ENCODE peak calls at places on chromosomes 3 and 15, in four cellular contexts. I is K562, G is A549, Q is HepG2. Z is an unnamed sample.

GRCh38 chr15:40952901-40953712 is at the start of gene CHAC1:
- DNase-seq in I (peak; percentile 94), G (peak; percentile 94), Q (no peak), Z (peak; percentile 81)

GRCh38 chr3:116734243-116734642 is 24.7 kb downstream of the TUSC7 start:
- DNase-seq in I (no peak), G (no peak), Q (no peak), Z (no peak)

GRCh38 chr3:15819576-15819975 is 21.8 kb upstream of the ANKRD28 start:
- DNase-seq in I (no peak), G (no peak), Q (no peak), Z (no peak)

GRCh38 chr15:43469867-43470266 is 23.1 kb downstream of the TP53BP1 start:
- DNase-seq in I (peak; percentile 67), G (no peak), Q (no peak), Z (no peak)

GRCh38 chr3:133856316-133856715 is 39.4 kb downstream of the RAB6B start:
- DNase-seq in I (no peak), G (no peak), Q (no peak), Z (no peak)

GRCh38 chr3:71593106-71593505 is 9.6 kb upstream of the FOXP1 start:
- DNase-seq in I (no peak), G (no peak), Q (no peak), Z (no peak)

GRCh38 chr3:4821331-4821730 is 157.9 kb upstream of the BHLHE40 start:
- DNase-seq in I (no peak), G (peak; percentile 11), Q (peak; percentile 2), Z (no peak)

GRCh38 chr3:147538034-147538433 is 128.9 kb downstream of the ZIC1 start:
- DNase-seq in I (no peak), G (no peak), Q (no peak), Z (no peak)

GRCh38 chr15:40252438-40253178 is 13.7 kb downstream of the PAK6 start:
- DNase-seq in I (no peak), G (no peak), Q (no peak), Z (no peak)

GRCh38 chr3:194042947-194043346 is 93.0 kb upstream of the HES1 start:
- DNase-seq in I (no peak), G (peak; percentile 9), Q (peak; percentile 16), Z (no peak)

GRCh38 chr15:89494941-89495637 is 1.3 kb downstream of the RHCG start:
- DNase-seq in I (peak; percentile 41), G (peak; percentile 62), Q (no peak), Z (no peak)

GRCh38 chr15:39530446-39531342 is 50.2 kb upstream of the THBS1 start:
- DNase-seq in I (no peak), G (no peak), Q (no peak), Z (no peak)

GRCh38 chr3:120780977-120781376 is 38.4 kb downstream of the GTF2E1 start:
- DNase-seq in I (no peak), G (peak; percentile 48), Q (no peak), Z (peak; percentile 62)

GRCh38 chr3:26074080-26074479 is 284.2 kb downstream of the OXSM start:
- DNase-seq in I (no peak), G (no peak), Q (no peak), Z (no peak)

GRCh38 chr3:36697397-36698001 is 66.9 kb downstream of the DCLK3 start:
- DNase-seq in I (no peak), G (peak; percentile 13), Q (no peak), Z (no peak)

DNA sequence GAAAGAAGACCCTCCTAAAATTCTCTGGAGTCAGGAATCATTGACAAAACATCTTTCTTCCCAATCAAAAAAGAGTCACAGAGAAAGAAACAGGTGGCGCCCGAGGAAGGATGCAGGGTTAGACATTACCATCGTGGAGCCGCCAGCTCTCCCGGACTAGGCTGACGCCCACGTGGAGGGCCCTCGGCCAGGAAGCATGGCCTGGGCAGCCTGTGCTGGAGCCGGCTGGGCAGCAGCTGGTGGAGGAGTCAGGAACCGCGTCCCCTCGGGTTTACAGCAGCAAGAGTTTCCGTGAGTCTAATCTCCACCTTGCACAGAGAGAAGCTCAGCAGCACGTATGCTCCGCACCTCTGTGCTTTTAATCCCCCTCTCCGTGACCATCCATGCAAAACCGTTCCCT is 533.7 kb upstream of the ATP11B start:
- DNase-seq in I (no peak), G (no peak), Q (no peak), Z (no peak)
- TF ChIP-seq POLR2AphosphoS2 in I (no peak), G (no peak), Q (no peak), Z (no peak)

GRCh38 chr15:32842081-32842480 is 124.3 kb downstream of the GREM1 start:
- DNase-seq in I (no peak), G (no peak), Q (no peak), Z (no peak)

GRCh38 chr15:32837935-32838334 is 120.1 kb downstream of the GREM1 start:
- DNase-seq in I (no peak), G (no peak), Q (no peak), Z (no peak)

GRCh38 chr15:32838338-32838737 is 120.5 kb downstream of the GREM1 start:
- DNase-seq in I (no peak), G (no peak), Q (no peak), Z (no peak)

GRCh38 chr15:32840481-32841245 is 122.9 kb downstream of the GREM1 start:
- DNase-seq in I (no peak), G (no peak), Q (no peak), Z (no peak)

GRCh38 chr15:32838820-32839219 is 121.0 kb downstream of the GREM1 start:
- DNase-seq in I (no peak), G (peak; percentile 81), Q (peak; percentile 71), Z (no peak)
- TF ChIP-seq POLR2AphosphoS2 in I (no peak), G (no peak), Q (no peak), Z (no peak)

GRCh38 chr15:66840615-66841014 is 138.6 kb downstream of the SMAD6 start:
- DNase-seq in I (no peak), G (no peak), Q (no peak), Z (no peak)

GRCh38 chr15:66838202-66838601 is 136.2 kb downstream of the SMAD6 start:
- DNase-seq in I (no peak), G (no peak), Q (no peak), Z (no peak)

GRCh38 chr15:66841953-66842681 is 140.1 kb downstream of the SMAD6 start:
- DNase-seq in I (peak; percentile 75), G (peak; percentile 68), Q (peak; percentile 54), Z (no peak)

GRCh38 chr15:66838671-66839239 is 136.7 kb downstream of the SMAD6 start:
- DNase-seq in I (peak; percentile 61), G (peak; percentile 57), Q (peak; percentile 33), Z (no peak)

DNA sequence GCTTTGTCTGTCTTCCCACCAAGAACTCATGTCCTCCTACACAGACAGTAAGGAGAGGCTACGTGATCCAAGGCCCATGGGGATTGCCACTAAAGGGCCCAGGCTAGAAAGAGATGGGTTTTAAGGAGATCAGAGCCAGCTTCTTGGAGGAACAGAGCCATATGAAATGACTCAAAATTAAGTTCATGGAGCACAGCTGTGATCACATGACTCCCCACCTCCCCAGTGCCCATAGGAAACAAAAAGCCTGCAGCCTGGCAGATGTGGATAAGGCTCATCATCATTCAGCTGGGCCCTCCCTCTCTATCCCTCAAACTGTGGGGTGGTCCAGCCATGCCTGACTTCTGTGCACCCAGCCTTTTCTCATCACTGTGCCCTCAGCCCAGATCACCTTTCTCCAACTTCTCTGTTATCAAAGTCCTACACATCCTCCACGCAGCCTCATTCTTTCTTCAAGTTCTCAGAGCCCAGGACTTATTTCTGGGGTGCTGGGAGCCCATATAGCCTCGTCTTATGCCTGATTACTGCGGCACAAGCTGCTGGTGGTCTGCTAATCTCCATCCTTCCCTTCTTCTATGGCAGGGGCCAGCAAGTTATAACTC is 137.6 kb downstream of the SMAD6 start:
- DNase-seq in I (no peak), G (no peak), Q (no peak), Z (no peak)
- TF ChIP-seq POLR2AphosphoS2 in I (no peak), G (no peak), Q (no peak), Z (no peak)

GRCh38 chr3:48428863-48429415 is 947 bp downstream of the PLXNB1 start:
- DNase-seq in I (peak; percentile 41), G (no peak), Q (no peak), Z (no peak)
- TF ChIP-seq POLR2AphosphoS2 in I (no peak), G (no peak), Q (no peak), Z (no peak)